ENCODE peak calls at places on chromosomes 6 and 20, in six cellular contexts. G is naive thymus-derived CD4-positive, alpha-beta T cell; L is heart left ventricle; E is lower lobe of right lung; K is ascending aorta; J is colonic mucosa. W is an unnamed sample. For H3K27me3, the result is how much of the 10 kb centered on the place peaks cover.

GRCh38 chr6:156582509-156582992 is 194.6 kb upstream of the ARID1B start:
- DNase-seq in G (no peak), L (no peak), E (no peak), K (no peak), J (no peak), W (no peak)

GRCh38 chr6:20652276-20652675 is 118.0 kb downstream of the CDKAL1 start:
- DNase-seq in G (no peak), L (no peak), E (no peak), K (no peak), J (no peak), W (no peak)

GRCh38 chr6:62283828-62284411 is 2.1 kb downstream of the KHDRBS2 start:
- DNase-seq in G (no peak), L (no peak), E (no peak), K (no peak), J (peak), W (no peak)

GRCh38 chr20:37207176-37207575 is 27.8 kb upstream of the MROH8 start:
- DNase-seq in G (no peak), L (no peak), E (no peak), K (no peak), J (no peak), W (no peak)

GRCh38 chr20:63009044-63009961 is 2.5 kb upstream of the BHLHE23 start:
- DNase-seq in G (peak), L (peak), E (peak), K (no peak), J (peak), W (peak)

GRCh38 chr6:14442250-14442649 is 324.7 kb downstream of the CD83 start:
- DNase-seq in G (no peak), L (no peak), E (no peak), K (no peak), J (no peak), W (no peak)

GRCh38 chr6:161111256-161111655 is 119.7 kb downstream of the MAP3K4 start:
- DNase-seq in G (peak), L (no peak), E (no peak), K (no peak), J (no peak), W (no peak)

GRCh38 chr6:141482773-141483172 is 650.0 kb upstream of the GJE1 start:
- DNase-seq in G (no peak), L (no peak), E (no peak), K (no peak), J (no peak), W (no peak)

GRCh38 chr6:117206951-117207687 is 58.2 kb upstream of the VGLL2 start:
- DNase-seq in G (no peak), L (peak), E (no peak), K (no peak), J (no peak), W (no peak)

GRCh38 chr20:42594659-42595058 is 595.0 kb downstream of the PTPRT start:
- DNase-seq in G (no peak), L (no peak), E (no peak), K (no peak), J (no peak), W (no peak)

GRCh38 chr6:43921039-43921438 is 151.0 kb downstream of the VEGFA start:
- DNase-seq in G (no peak), L (no peak), E (peak), K (no peak), J (no peak), W (no peak)

GRCh38 chr20:44720994-44721784 is 6.0 kb downstream of the CCN5 start:
- DNase-seq in G (no peak), L (peak), E (peak), K (no peak), J (no peak), W (no peak)

GRCh38 chr6:169008641-169009040 is 245.0 kb downstream of the THBS2 start:
- DNase-seq in G (no peak), L (no peak), E (no peak), K (no peak), J (no peak), W (no peak)

GRCh38 chr6:161141173-161141572 is 132.7 kb downstream of the AGPAT4 start:
- DNase-seq in G (no peak), L (no peak), E (no peak), K (no peak), J (no peak), W (no peak)

GRCh38 chr6:286681-287499 is 5.4 kb upstream of the DUSP22 start:
- DNase-seq in G (no peak), L (no peak), E (no peak), K (no peak), J (no peak), W (no peak)

DNA sequence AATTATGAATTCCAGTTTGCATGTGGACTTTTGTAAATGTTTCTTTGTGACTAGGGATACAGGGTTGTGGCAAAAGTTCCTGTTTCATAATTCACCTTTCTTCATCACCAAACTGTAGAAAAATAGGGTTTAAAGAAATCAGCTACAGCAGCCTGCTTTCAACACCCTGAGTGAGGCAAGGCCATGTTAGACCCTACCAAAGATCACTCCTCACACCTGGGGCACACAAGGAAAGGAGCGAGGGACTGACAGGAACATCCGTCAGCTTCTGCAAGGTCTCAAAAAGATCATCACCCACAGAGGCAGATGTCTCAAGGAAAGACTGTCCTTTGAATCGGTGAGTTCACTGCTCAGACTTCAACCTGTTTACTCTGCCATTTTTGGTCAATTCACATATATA is 10.5 kb upstream of the STX11 start:
- DNase-seq in G (no peak), L (no peak), E (no peak), K (no peak), J (no peak), W (no peak)
- H3K4me3 ChIP-seq in G (no peak), L (no peak), E (no peak), K (no peak), J (no peak), W (no peak)

DNA sequence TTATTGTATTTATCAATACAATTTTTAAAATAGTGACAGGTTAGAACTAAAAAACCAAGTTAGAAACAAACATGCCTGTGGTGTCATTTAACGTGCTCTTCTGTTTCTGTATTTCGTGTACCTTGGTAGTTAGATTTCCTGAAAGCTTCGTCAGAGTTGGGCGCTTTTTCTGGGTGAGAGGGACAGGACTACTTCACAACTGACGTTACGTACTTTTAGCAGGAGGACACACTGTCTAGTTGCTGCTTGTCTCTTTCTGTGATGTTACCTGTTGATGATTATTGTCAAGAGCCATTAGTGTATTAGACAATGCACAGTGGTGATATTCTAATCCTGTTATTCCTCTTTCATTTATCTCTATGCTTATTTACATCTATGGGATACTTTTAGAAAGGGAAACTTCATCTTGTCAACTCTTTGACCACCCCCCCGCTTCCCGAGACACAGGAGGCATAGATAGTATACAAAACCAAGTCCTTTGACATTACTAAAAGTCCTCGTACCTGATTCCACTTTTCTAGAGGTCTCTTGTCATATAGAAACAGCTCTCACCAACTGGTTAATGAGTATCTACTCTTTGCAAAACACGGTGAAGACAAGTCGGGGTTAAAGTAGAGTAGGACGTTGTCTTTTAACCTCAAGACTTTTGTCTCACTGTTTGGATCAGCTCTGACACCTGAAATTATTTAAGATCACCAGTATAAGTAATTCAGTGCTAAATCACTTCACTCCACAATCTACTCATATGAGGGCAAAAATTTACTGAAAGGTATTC is 96.3 kb downstream of the LYRM2 start:
- DNase-seq in G (no peak), L (no peak), E (no peak), K (no peak), J (no peak), W (no peak)
- H3K27me3 ChIP-seq in G (under half), L (under half), E (under half), K (under half), J (under half), W (under half)

DNA sequence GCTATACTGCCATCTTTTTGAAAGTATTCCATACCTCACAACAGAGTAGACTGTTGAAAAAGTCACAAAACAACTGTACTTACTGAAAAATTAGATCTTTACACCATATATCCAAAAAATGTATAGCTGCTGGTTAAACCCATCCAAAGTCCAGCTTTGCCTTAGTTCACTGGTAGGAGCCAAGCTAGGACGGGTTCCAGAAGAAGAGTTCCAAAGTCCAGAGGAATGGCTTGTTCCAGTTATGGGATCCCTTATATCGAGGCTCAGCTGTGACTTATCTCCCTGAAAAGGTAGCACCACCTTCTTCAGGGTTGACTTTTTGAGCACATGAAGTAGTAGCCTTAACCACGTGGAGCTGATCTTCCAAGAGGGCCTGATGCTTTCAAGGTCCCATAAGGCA is 236.3 kb upstream of the FLRT3 start:
- DNase-seq in G (no peak), L (no peak), E (no peak), K (no peak), J (no peak), W (no peak)
- H3K27ac ChIP-seq in G (no peak), L (no peak), E (no peak), K (no peak), J (no peak), W (no peak)

GRCh38 chr6:150939399-150939798 is 73.9 kb downstream of the MTHFD1L start:
- DNase-seq in G (no peak), L (no peak), E (no peak), K (no peak), J (no peak), W (no peak)

GRCh38 chr6:150932976-150933375 is 67.5 kb downstream of the MTHFD1L start:
- DNase-seq in G (no peak), L (no peak), E (no peak), K (no peak), J (no peak), W (no peak)

GRCh38 chr6:150937126-150937906 is 71.8 kb downstream of the MTHFD1L start:
- DNase-seq in G (no peak), L (peak), E (no peak), K (no peak), J (no peak), W (no peak)

GRCh38 chr6:150934380-150934779 is 68.9 kb downstream of the MTHFD1L start:
- DNase-seq in G (no peak), L (no peak), E (no peak), K (no peak), J (no peak), W (no peak)

DNA sequence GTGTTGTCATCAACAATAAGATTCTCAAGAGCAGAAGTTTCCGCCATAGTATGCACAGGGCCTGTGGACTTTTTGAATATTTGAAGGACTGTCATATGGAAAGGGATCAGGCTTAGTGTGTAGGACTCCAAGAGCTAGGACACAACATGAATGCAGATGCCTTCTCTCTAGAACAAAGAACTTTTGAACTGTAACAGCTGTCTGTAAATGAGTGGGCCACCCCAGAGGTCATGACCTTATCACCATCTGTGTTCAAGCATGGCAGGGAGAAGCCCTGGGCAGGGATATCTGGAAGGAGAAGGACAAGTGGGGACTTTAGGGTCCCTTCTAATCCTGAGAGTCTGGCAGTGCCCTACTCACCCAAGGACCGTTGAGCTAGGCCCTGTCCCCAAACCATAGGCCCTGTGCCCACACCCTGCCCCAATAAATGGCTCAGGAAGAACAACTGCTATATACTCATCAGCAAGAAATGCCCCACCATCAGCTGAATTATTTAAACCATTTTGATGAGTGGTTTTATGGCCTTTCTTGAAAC is 70.6 kb downstream of the MTHFD1L start:
- DNase-seq in G (no peak), L (no peak), E (no peak), K (no peak), J (no peak), W (no peak)
- H3K4me3 ChIP-seq in G (no peak), L (no peak), E (no peak), K (no peak), J (no peak), W (no peak)

DNA sequence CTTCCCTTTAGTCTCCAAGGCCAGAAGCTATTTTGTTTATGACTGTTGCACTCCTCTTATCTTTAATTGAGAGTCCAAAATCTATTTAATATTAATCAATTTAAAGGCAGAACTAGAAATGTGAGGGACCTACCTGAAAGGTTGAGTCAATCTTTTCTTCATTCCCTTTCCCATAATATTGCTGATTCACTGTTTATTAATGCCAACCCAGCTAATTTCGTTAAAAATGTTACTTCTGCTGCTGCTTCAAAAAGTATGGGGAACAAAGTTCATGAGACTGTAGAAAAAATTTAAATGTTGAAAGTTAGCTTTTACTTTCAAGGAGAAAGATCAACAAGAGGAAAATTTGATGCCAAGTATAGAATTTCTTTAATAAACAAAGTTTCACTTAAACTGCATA is 365.3 kb downstream of the TENT5A start:
- DNase-seq in G (no peak), L (no peak), E (no peak), K (no peak), J (no peak), W (no peak)
- H3K27me3 ChIP-seq in G (under half), L (under half), E (under half), K (under half), J (under half), W (under half)

W was measured in pancreas.